ENCODE peak calls at places on chromosome 11, in ten cellular contexts. One of them, this sample, is unnamed.
A peak's percentile ranks its signal among the peaks of the same experiment; 100 is the strongest.

GRCh38 chr11:106457727-106458126 is 380.3 kb downstream of the AASDHPPT start:
- DNase-seq in nephron progenitor cell: no peak
- DNase-seq in Kasumi-1: no peak
- DNase-seq in SK-N-SH: no peak
- DNase-seq in naive thymus-derived CD4-positive, alpha-beta T cell: no peak
- DNase-seq in MV-4-11: no peak
- DNase-seq in NCI-H1694: no peak
- DNase-seq in iPS-NIHi11: no peak
- DNase-seq in hippocampal formation: no peak
- DNase-seq in AML-193: no peak
- DNase-seq in this sample: no peak

GRCh38 chr11:12402691-12403120 is 25.3 kb downstream of the PARVA start:
- DNase-seq in SK-N-SH: no peak
- DNase-seq in hippocampal formation: no peak
- DNase-seq in naive thymus-derived CD4-positive, alpha-beta T cell: no peak
- DNase-seq in MV-4-11: no peak
- DNase-seq in NCI-H1694: no peak
- DNase-seq in AML-193: no peak
- DNase-seq in iPS-NIHi11: no peak
- DNase-seq in Kasumi-1: no peak
- DNase-seq in nephron progenitor cell: no peak
- DNase-seq in this sample: no peak

GRCh38 chr11:11519184-11519583 is 102.6 kb downstream of the GALNT18 start:
- DNase-seq in MV-4-11: no peak
- DNase-seq in AML-193: no peak
- DNase-seq in nephron progenitor cell: no peak
- DNase-seq in NCI-H1694: no peak
- DNase-seq in SK-N-SH: no peak
- DNase-seq in hippocampal formation: no peak
- DNase-seq in Kasumi-1: no peak
- DNase-seq in iPS-NIHi11: peak; percentile 51
- DNase-seq in naive thymus-derived CD4-positive, alpha-beta T cell: no peak
- DNase-seq in this sample: no peak

GRCh38 chr11:12139144-12139881 is 28.9 kb downstream of the MICAL2 start:
- DNase-seq in MV-4-11: no peak
- DNase-seq in iPS-NIHi11: no peak
- DNase-seq in SK-N-SH: no peak
- DNase-seq in hippocampal formation: peak; percentile 21
- DNase-seq in Kasumi-1: no peak
- DNase-seq in AML-193: no peak
- DNase-seq in naive thymus-derived CD4-positive, alpha-beta T cell: no peak
- DNase-seq in NCI-H1694: no peak
- DNase-seq in nephron progenitor cell: no peak
- DNase-seq in this sample: peak; percentile 34

GRCh38 chr11:66100272-66101037 is 30.4 kb downstream of the PACS1 start:
- DNase-seq in NCI-H1694: peak; percentile 48
- DNase-seq in Kasumi-1: peak; percentile 73
- DNase-seq in AML-193: peak; percentile 56
- DNase-seq in iPS-NIHi11: no peak
- DNase-seq in SK-N-SH: peak; percentile 32
- DNase-seq in nephron progenitor cell: no peak
- DNase-seq in MV-4-11: peak; percentile 37
- DNase-seq in hippocampal formation: peak; percentile 40
- DNase-seq in naive thymus-derived CD4-positive, alpha-beta T cell: peak; percentile 54
- DNase-seq in this sample: peak; percentile 98

GRCh38 chr11:110077866-110078325 is 15.3 kb upstream of the ZC3H12C start:
- DNase-seq in AML-193: no peak
- DNase-seq in NCI-H1694: no peak
- DNase-seq in nephron progenitor cell: no peak
- DNase-seq in MV-4-11: peak; percentile 56
- DNase-seq in SK-N-SH: no peak
- DNase-seq in Kasumi-1: no peak
- DNase-seq in naive thymus-derived CD4-positive, alpha-beta T cell: peak; percentile 28
- DNase-seq in hippocampal formation: peak; percentile 20
- DNase-seq in iPS-NIHi11: no peak
- DNase-seq in this sample: no peak

GRCh38 chr11:128496684-128497056 is 90.7 kb downstream of the ETS1 start:
- DNase-seq in AML-193: no peak
- DNase-seq in naive thymus-derived CD4-positive, alpha-beta T cell: no peak
- DNase-seq in hippocampal formation: no peak
- DNase-seq in NCI-H1694: no peak
- DNase-seq in nephron progenitor cell: no peak
- DNase-seq in iPS-NIHi11: peak; percentile 35
- DNase-seq in SK-N-SH: no peak
- DNase-seq in Kasumi-1: no peak
- DNase-seq in MV-4-11: peak; percentile 68
- DNase-seq in this sample: no peak

GRCh38 chr11:2137202-2138071 is 1.8 kb downstream of the IGF2 start:
- DNase-seq in iPS-NIHi11: peak; percentile 92
- DNase-seq in nephron progenitor cell: peak; percentile 85
- DNase-seq in NCI-H1694: no peak
- DNase-seq in AML-193: no peak
- DNase-seq in SK-N-SH: peak; percentile 95
- DNase-seq in hippocampal formation: no peak
- DNase-seq in MV-4-11: no peak
- DNase-seq in Kasumi-1: no peak
- DNase-seq in naive thymus-derived CD4-positive, alpha-beta T cell: no peak
- DNase-seq in this sample: peak; percentile 38

This sample was measured in thyroid gland.